ENCODE peak calls at places on chromosomes 5 and 9, in eight cellular contexts. M is caudate nucleus; R is cardiac muscle cell; N is PC-9; H is T-helper 9 cell; U is AG08396; C is NCI-H774; G is CD4-positive, alpha-beta T cell. A is an unnamed sample.
A peak's percentile ranks its signal among the peaks of the same experiment; 100 is the strongest.

GRCh38 chr5:41929035-41929434 is 4.0 kb downstream of the FBXO4 start:
- DNase-seq in M (no peak), R (no peak), N (no peak), H (no peak), U (no peak), C (no peak), G (no peak), A (no peak)

GRCh38 chr9:115216873-115217272 is 98.9 kb upstream of the TNC start:
- DNase-seq in M (no peak), R (no peak), N (no peak), H (no peak), U (no peak), C (no peak), G (no peak), A (no peak)

GRCh38 chr9:130834371-130835311 is at the start of gene ABL1:
- DNase-seq in M (peak; percentile 66), R (peak; percentile 81), N (peak; percentile 58), H (peak; percentile 45), U (peak; percentile 87), C (peak; percentile 76), G (peak; percentile 51), A (no peak)

GRCh38 chr9:34517185-34517584 is 5.6 kb downstream of the ENHO start:
- DNase-seq in M (no peak), R (no peak), N (no peak), H (no peak), U (no peak), C (no peak), G (no peak), A (no peak)

GRCh38 chr5:142966146-142966455 is 195.9 kb downstream of the ARHGAP26 start:
- DNase-seq in M (no peak), R (no peak), N (no peak), H (no peak), U (no peak), C (peak; percentile 38), G (no peak), A (no peak)

GRCh38 chr5:159724283-159724682 is 192.0 kb upstream of the ADRA1B start:
- DNase-seq in M (no peak), R (no peak), N (no peak), H (no peak), U (no peak), C (no peak), G (no peak), A (no peak)

GRCh38 chr5:127203818-127204217 is 86.8 kb upstream of the MEGF10 start:
- DNase-seq in M (no peak), R (peak; percentile 70), N (peak; percentile 90), H (no peak), U (no peak), C (no peak), G (no peak), A (no peak)

GRCh38 chr5:112811023-112811422 is 50.1 kb upstream of the SRP19 start:
- DNase-seq in M (no peak), R (no peak), N (no peak), H (no peak), U (no peak), C (no peak), G (no peak), A (no peak)

GRCh38 chr5:94693043-94693822 is 74.8 kb downstream of the SLF1 start:
- DNase-seq in M (no peak), R (peak; percentile 80), N (peak; percentile 45), H (no peak), U (peak; percentile 32), C (no peak), G (no peak), A (no peak)

GRCh38 chr5:163456029-163456589 is 3.8 kb downstream of the NUDCD2 start:
- DNase-seq in M (no peak), R (no peak), N (no peak), H (no peak), U (no peak), C (no peak), G (no peak), A (no peak)

GRCh38 chr5:88190106-88190834 is 78.4 kb downstream of the TMEM161B start:
- DNase-seq in M (peak; percentile 40), R (no peak), N (peak; percentile 85), H (no peak), U (no peak), C (no peak), G (no peak), A (no peak)

GRCh38 chr5:61881821-61882220 is 424.2 kb upstream of the KIF2A start:
- DNase-seq in M (peak; percentile 76), R (no peak), N (no peak), H (no peak), U (peak; percentile 13), C (no peak), G (no peak), A (no peak)

GRCh38 chr9:136545966-136546696 is at the start of gene NOTCH1:
- DNase-seq in M (peak; percentile 79), R (peak; percentile 96), N (peak; percentile 80), H (peak; percentile 79), U (peak; percentile 97), C (peak; percentile 78), G (peak; percentile 87), A (no peak)

GRCh38 chr9:80550181-80550580 is 978.4 kb downstream of the TLE4 start:
- DNase-seq in M (no peak), R (no peak), N (no peak), H (no peak), U (no peak), C (no peak), G (no peak), A (no peak)

GRCh38 chr9:69822091-69822750 is 1.6 kb downstream of the CFAP95 start:
- DNase-seq in M (no peak), R (no peak), N (no peak), H (no peak), U (peak; percentile 40), C (no peak), G (no peak), A (no peak)

GRCh38 chr9:134757206-134757975 is 115.8 kb downstream of the COL5A1 start:
- DNase-seq in M (no peak), R (no peak), N (no peak), H (no peak), U (no peak), C (no peak), G (no peak), A (no peak)

GRCh38 chr9:92208693-92209524 is 84.6 kb downstream of the IARS1 start:
- DNase-seq in M (no peak), R (no peak), N (no peak), H (no peak), U (no peak), C (no peak), G (no peak), A (no peak)

GRCh38 chr9:91844170-91844569 is 105.9 kb downstream of the ROR2 start:
- DNase-seq in M (no peak), R (no peak), N (no peak), H (no peak), U (no peak), C (no peak), G (no peak), A (peak; percentile 70)

GRCh38 chr5:173287086-173287485 is 41.1 kb downstream of the STC2 start:
- DNase-seq in M (no peak), R (no peak), N (no peak), H (no peak), U (no peak), C (no peak), G (no peak), A (no peak)

GRCh38 chr5:167945542-167946384 is 345.7 kb upstream of the WWC1 start:
- DNase-seq in M (no peak), R (peak; percentile 90), N (peak; percentile 95), H (no peak), U (peak; percentile 20), C (no peak), G (no peak), A (no peak)

GRCh38 chr9:128555180-128555721 is 2.9 kb downstream of the SPTAN1 start:
- DNase-seq in M (no peak), R (peak; percentile 84), N (peak; percentile 76), H (no peak), U (peak; percentile 54), C (no peak), G (no peak), A (no peak)

GRCh38 chr9:96009690-96010477 is 134.4 kb downstream of the ERCC6L2 start:
- DNase-seq in M (no peak), R (no peak), N (no peak), H (no peak), U (no peak), C (no peak), G (peak; percentile 57), A (no peak)

GRCh38 chr9:99011161-99011709 is 67.5 kb downstream of the COL15A1 start:
- DNase-seq in M (no peak), R (peak; percentile 27), N (no peak), H (no peak), U (no peak), C (no peak), G (no peak), A (no peak)

GRCh38 chr5:66230551-66230950 is 86.5 kb downstream of the SREK1 start:
- DNase-seq in M (no peak), R (peak; percentile 16), N (no peak), H (no peak), U (no peak), C (peak; percentile 42), G (no peak), A (no peak)